ENCODE peak calls at places on chromosomes 5 and 9, in four cellular contexts. One of them, this sample, is unnamed.

GRCh38 chr9:36791204-36791948 is 218.7 kb downstream of the MELK start:
- DNase-seq in OCI-LY7: no peak
- DNase-seq in WERI-Rb-1: peak
- DNase-seq in heart right ventricle: no peak
- DNase-seq in this sample: no peak

GRCh38 chr5:30804739-30805313 is 388.7 kb upstream of the CDH6 start:
- DNase-seq in OCI-LY7: no peak
- DNase-seq in WERI-Rb-1: peak
- DNase-seq in heart right ventricle: no peak
- DNase-seq in this sample: no peak

GRCh38 chr5:19547640-19548039 is 440.4 kb downstream of the CDH18 start:
- DNase-seq in OCI-LY7: no peak
- DNase-seq in WERI-Rb-1: no peak
- DNase-seq in heart right ventricle: no peak
- DNase-seq in this sample: no peak

GRCh38 chr5:129243058-129243457 is 148.5 kb downstream of the ISOC1 start:
- DNase-seq in OCI-LY7: no peak
- DNase-seq in WERI-Rb-1: no peak
- DNase-seq in heart right ventricle: no peak
- DNase-seq in this sample: no peak

GRCh38 chr5:176410486-176411180 is 5.7 kb downstream of the CLTB start:
- DNase-seq in OCI-LY7: no peak
- DNase-seq in WERI-Rb-1: no peak
- DNase-seq in heart right ventricle: no peak
- DNase-seq in this sample: no peak

GRCh38 chr9:2228132-2228531 is 213.0 kb downstream of the SMARCA2 start:
- DNase-seq in OCI-LY7: peak
- DNase-seq in WERI-Rb-1: peak
- DNase-seq in heart right ventricle: peak
- DNase-seq in this sample: no peak

GRCh38 chr5:8864053-8864452 is 681.8 kb downstream of the SEMA5A start:
- DNase-seq in OCI-LY7: peak
- DNase-seq in WERI-Rb-1: peak
- DNase-seq in heart right ventricle: no peak
- DNase-seq in this sample: no peak

GRCh38 chr9:5518061-5518936 is 8.0 kb downstream of the PDCD1LG2 start:
- DNase-seq in OCI-LY7: no peak
- DNase-seq in WERI-Rb-1: no peak
- DNase-seq in heart right ventricle: no peak
- DNase-seq in this sample: no peak

GRCh38 chr5:138351056-138351455 is 1.4 kb upstream of the KDM3B start:
- DNase-seq in OCI-LY7: no peak
- DNase-seq in WERI-Rb-1: no peak
- DNase-seq in heart right ventricle: no peak
- DNase-seq in this sample: no peak

GRCh38 chr9:121447341-121447834 is 52.3 kb downstream of the GGTA1 start:
- DNase-seq in OCI-LY7: no peak
- DNase-seq in WERI-Rb-1: no peak
- DNase-seq in heart right ventricle: no peak
- DNase-seq in this sample: no peak

GRCh38 chr5:118592678-118593328 is 395.5 kb downstream of the DTWD2 start:
- DNase-seq in OCI-LY7: peak
- DNase-seq in WERI-Rb-1: no peak
- DNase-seq in heart right ventricle: no peak
- DNase-seq in this sample: no peak

GRCh38 chr5:171955761-171956160 is 50.7 kb downstream of the FBXW11 start:
- DNase-seq in OCI-LY7: no peak
- DNase-seq in WERI-Rb-1: no peak
- DNase-seq in heart right ventricle: no peak
- DNase-seq in this sample: no peak

GRCh38 chr9:113547501-113547900 is 84.0 kb downstream of the RGS3 start:
- DNase-seq in OCI-LY7: no peak
- DNase-seq in WERI-Rb-1: no peak
- DNase-seq in heart right ventricle: no peak
- DNase-seq in this sample: no peak

GRCh38 chr9:134807726-134808125 is 72.9 kb upstream of the FCN2 start:
- DNase-seq in OCI-LY7: no peak
- DNase-seq in WERI-Rb-1: no peak
- DNase-seq in heart right ventricle: no peak
- DNase-seq in this sample: no peak

GRCh38 chr5:167953151-167953788 is 338.2 kb upstream of the WWC1 start:
- DNase-seq in OCI-LY7: no peak
- DNase-seq in WERI-Rb-1: no peak
- DNase-seq in heart right ventricle: no peak
- DNase-seq in this sample: no peak

GRCh38 chr9:130542457-130543228 is 36.7 kb upstream of the FUBP3 start:
- DNase-seq in OCI-LY7: no peak
- DNase-seq in WERI-Rb-1: no peak
- DNase-seq in heart right ventricle: no peak
- DNase-seq in this sample: no peak

GRCh38 chr5:139668064-139668880 is 20.1 kb downstream of the CXXC5 start:
- DNase-seq in OCI-LY7: peak
- DNase-seq in WERI-Rb-1: no peak
- DNase-seq in heart right ventricle: peak
- DNase-seq in this sample: no peak

GRCh38 chr5:132714456-132715307 is 22.7 kb downstream of the KIF3A start:
- DNase-seq in OCI-LY7: peak
- DNase-seq in WERI-Rb-1: no peak
- DNase-seq in heart right ventricle: no peak
- DNase-seq in this sample: no peak

GRCh38 chr5:163569284-163569683 is 63.9 kb downstream of the MAT2B start:
- DNase-seq in OCI-LY7: no peak
- DNase-seq in WERI-Rb-1: no peak
- DNase-seq in heart right ventricle: no peak
- DNase-seq in this sample: no peak

GRCh38 chr5:19986036-19986619 is 1.9 kb downstream of the CDH18 start:
- DNase-seq in OCI-LY7: no peak
- DNase-seq in WERI-Rb-1: no peak
- DNase-seq in heart right ventricle: no peak
- DNase-seq in this sample: no peak

GRCh38 chr9:6552738-6553121 is 92.8 kb downstream of the GLDC start:
- DNase-seq in OCI-LY7: no peak
- DNase-seq in WERI-Rb-1: no peak
- DNase-seq in heart right ventricle: no peak
- DNase-seq in this sample: no peak

GRCh38 chr9:86749530-86750275 is 197.6 kb downstream of the GAS1 start:
- DNase-seq in OCI-LY7: no peak
- DNase-seq in WERI-Rb-1: no peak
- DNase-seq in heart right ventricle: no peak
- DNase-seq in this sample: no peak

GRCh38 chr9:35675204-35675603 is 1.5 kb downstream of the CA9 start:
- DNase-seq in OCI-LY7: no peak
- DNase-seq in WERI-Rb-1: no peak
- DNase-seq in heart right ventricle: no peak
- DNase-seq in this sample: no peak

GRCh38 chr5:104734046-104734445 is 1171.5 kb upstream of the NUDT12 start:
- DNase-seq in OCI-LY7: no peak
- DNase-seq in WERI-Rb-1: no peak
- DNase-seq in heart right ventricle: no peak
- DNase-seq in this sample: no peak

GRCh38 chr9:120715331-120715924 is 1.2 kb upstream of the MEGF9 start:
- DNase-seq in OCI-LY7: no peak
- DNase-seq in WERI-Rb-1: peak
- DNase-seq in heart right ventricle: peak
- DNase-seq in this sample: no peak

GRCh38 chr5:53882637-53883036 is 322.2 kb downstream of the NDUFS4 start:
- DNase-seq in OCI-LY7: no peak
- DNase-seq in WERI-Rb-1: no peak
- DNase-seq in heart right ventricle: no peak
- DNase-seq in this sample: no peak

GRCh38 chr5:129096382-129096991 is 1.9 kb downstream of the ISOC1 start:
- DNase-seq in OCI-LY7: peak
- DNase-seq in WERI-Rb-1: no peak
- DNase-seq in heart right ventricle: no peak
- DNase-seq in this sample: no peak

GRCh38 chr9:134258828-134259546 is 67.3 kb upstream of the RXRA start:
- DNase-seq in OCI-LY7: no peak
- DNase-seq in WERI-Rb-1: no peak
- DNase-seq in heart right ventricle: peak
- DNase-seq in this sample: no peak

GRCh38 chr5:177528631-177529030 is 11.9 kb upstream of the DDX41 start:
- DNase-seq in OCI-LY7: no peak
- DNase-seq in WERI-Rb-1: no peak
- DNase-seq in heart right ventricle: no peak
- DNase-seq in this sample: no peak

GRCh38 chr5:117888688-117889087 is 1099.7 kb downstream of the DTWD2 start:
- DNase-seq in OCI-LY7: peak
- DNase-seq in WERI-Rb-1: no peak
- DNase-seq in heart right ventricle: no peak
- DNase-seq in this sample: no peak

GRCh38 chr9:113857875-113858274 is 18.2 kb upstream of the ZNF618 start:
- DNase-seq in OCI-LY7: no peak
- DNase-seq in WERI-Rb-1: no peak
- DNase-seq in heart right ventricle: no peak
- DNase-seq in this sample: no peak

GRCh38 chr5:76622973-76623596 is at the start of gene F2RL2:
- DNase-seq in OCI-LY7: no peak
- DNase-seq in WERI-Rb-1: peak
- DNase-seq in heart right ventricle: no peak
- DNase-seq in this sample: no peak
- H3K4me3 ChIP-seq in OCI-LY7: no peak
- H3K4me3 ChIP-seq in WERI-Rb-1: no peak
- H3K4me3 ChIP-seq in heart right ventricle: peak
- H3K4me3 ChIP-seq in this sample: no peak

GRCh38 chr9:123031963-123032362 is 1.5 kb upstream of the GPR21 start:
- DNase-seq in OCI-LY7: no peak
- DNase-seq in WERI-Rb-1: no peak
- DNase-seq in heart right ventricle: no peak
- DNase-seq in this sample: no peak

GRCh38 chr9:123036886-123037540 is 3.5 kb downstream of the GPR21 start:
- DNase-seq in OCI-LY7: no peak
- DNase-seq in WERI-Rb-1: no peak
- DNase-seq in heart right ventricle: no peak
- DNase-seq in this sample: no peak

GRCh38 chr9:123033352-123033751 is at the start of gene GPR21:
- DNase-seq in OCI-LY7: no peak
- DNase-seq in WERI-Rb-1: no peak
- DNase-seq in heart right ventricle: no peak
- DNase-seq in this sample: no peak

GRCh38 chr9:123033864-123034598 is 564 bp downstream of the GPR21 start:
- DNase-seq in OCI-LY7: no peak
- DNase-seq in WERI-Rb-1: no peak
- DNase-seq in heart right ventricle: no peak
- DNase-seq in this sample: no peak

DNA sequence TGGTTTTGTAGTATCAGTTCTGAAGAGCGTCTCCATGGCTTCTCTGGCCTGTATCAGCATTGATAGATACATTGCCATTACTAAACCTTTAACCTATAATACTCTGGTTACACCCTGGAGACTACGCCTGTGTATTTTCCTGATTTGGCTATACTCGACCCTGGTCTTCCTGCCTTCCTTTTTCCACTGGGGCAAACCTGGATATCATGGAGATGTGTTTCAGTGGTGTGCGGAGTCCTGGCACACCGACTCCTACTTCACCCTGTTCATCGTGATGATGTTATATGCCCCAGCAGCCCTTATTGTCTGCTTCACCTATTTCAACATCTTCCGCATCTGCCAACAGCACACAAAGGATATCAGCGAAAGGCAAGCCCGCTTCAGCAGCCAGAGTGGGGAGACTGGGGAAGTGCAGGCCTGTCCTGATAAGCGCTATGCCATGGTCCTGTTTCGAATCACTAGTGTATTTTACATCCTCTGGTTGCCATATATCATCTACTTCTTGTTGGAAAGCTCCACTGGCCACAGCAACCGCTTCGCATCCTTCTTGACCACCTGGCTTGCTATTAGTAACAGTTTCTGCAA is 1.5 kb downstream of the GPR21 start:
- DNase-seq in OCI-LY7: no peak
- DNase-seq in WERI-Rb-1: no peak
- DNase-seq in heart right ventricle: no peak
- DNase-seq in this sample: no peak
- H3K4me3 ChIP-seq in OCI-LY7: no peak
- H3K4me3 ChIP-seq in WERI-Rb-1: no peak
- H3K4me3 ChIP-seq in heart right ventricle: peak
- H3K4me3 ChIP-seq in this sample: peak

DNA sequence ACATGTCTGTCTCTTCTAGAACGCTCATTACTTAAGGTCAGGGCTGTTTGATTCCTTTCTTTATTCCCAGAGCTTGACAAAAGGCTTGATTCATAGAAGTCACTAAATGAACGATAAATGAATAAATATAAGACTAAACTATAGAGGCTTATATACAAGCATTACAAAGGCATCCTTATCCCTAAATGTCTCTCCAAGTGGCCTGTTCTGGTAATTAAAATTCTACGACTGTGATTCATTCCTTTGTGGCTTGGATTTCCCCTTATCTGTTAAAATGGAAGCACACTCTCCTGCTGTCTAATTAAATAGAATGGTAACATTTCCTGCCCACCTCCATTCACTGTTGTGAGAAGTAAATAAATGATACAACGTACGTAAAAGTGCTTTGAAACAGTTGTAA is 49.5 kb downstream of the C7 start:
- DNase-seq in OCI-LY7: no peak
- DNase-seq in WERI-Rb-1: no peak
- DNase-seq in heart right ventricle: no peak
- DNase-seq in this sample: no peak
- H3K4me3 ChIP-seq in OCI-LY7: no peak
- H3K4me3 ChIP-seq in WERI-Rb-1: no peak
- H3K4me3 ChIP-seq in heart right ventricle: no peak
- H3K4me3 ChIP-seq in this sample: no peak

GRCh38 chr5:55172937-55173695 is at the start of gene CDC20B:
- DNase-seq in OCI-LY7: peak
- DNase-seq in WERI-Rb-1: peak
- DNase-seq in heart right ventricle: peak
- DNase-seq in this sample: peak

GRCh38 chr5:55173696-55174101 is 722 bp upstream of the CDC20B start:
- DNase-seq in OCI-LY7: no peak
- DNase-seq in WERI-Rb-1: peak
- DNase-seq in heart right ventricle: no peak
- DNase-seq in this sample: no peak

GRCh38 chr5:55177078-55177477 is 4.1 kb upstream of the CDC20B start:
- DNase-seq in OCI-LY7: no peak
- DNase-seq in WERI-Rb-1: no peak
- DNase-seq in heart right ventricle: no peak
- DNase-seq in this sample: no peak

GRCh38 chr5:55175781-55176175 is 2.8 kb upstream of the CDC20B start:
- DNase-seq in OCI-LY7: no peak
- DNase-seq in WERI-Rb-1: no peak
- DNase-seq in heart right ventricle: no peak
- DNase-seq in this sample: no peak

GRCh38 chr5:55176176-55176818 is 3.3 kb upstream of the CDC20B start:
- DNase-seq in OCI-LY7: peak
- DNase-seq in WERI-Rb-1: peak
- DNase-seq in heart right ventricle: peak
- DNase-seq in this sample: no peak
- H3K4me3 ChIP-seq in OCI-LY7: peak
- H3K4me3 ChIP-seq in WERI-Rb-1: peak
- H3K4me3 ChIP-seq in heart right ventricle: peak
- H3K4me3 ChIP-seq in this sample: peak